ENCODE peak calls at places on chromosomes 4 and X, in ten cellular contexts. One of them, this sample, is unnamed.

GRCh38 chr4:73620115-73620792 is at the start of gene RASSF6:
- DNase-seq in lung microvascular endothelial cell: no peak
- DNase-seq in KG1: no peak
- DNase-seq in RWPE2: peak; percentile 72
- DNase-seq in neural crest cell: no peak
- DNase-seq in colonic mucosa: peak; percentile 90
- DNase-seq in endodermal cell: peak; percentile 95
- DNase-seq in MV-4-11: no peak
- DNase-seq in CMK: no peak
- DNase-seq in amniotic stem cell: no peak
- DNase-seq in this sample: peak; percentile 90

GRCh38 chr4:56296449-56296990 is 90.8 kb downstream of the AASDH start:
- DNase-seq in lung microvascular endothelial cell: no peak
- DNase-seq in KG1: no peak
- DNase-seq in RWPE2: no peak
- DNase-seq in neural crest cell: no peak
- DNase-seq in colonic mucosa: peak; percentile 34
- DNase-seq in endodermal cell: no peak
- DNase-seq in MV-4-11: no peak
- DNase-seq in CMK: peak; percentile 24
- DNase-seq in amniotic stem cell: no peak
- DNase-seq in this sample: no peak

GRCh38 chrX:19964017-19964710 is 26.7 kb downstream of the BCLAF3 start:
- DNase-seq in lung microvascular endothelial cell: no peak
- DNase-seq in KG1: no peak
- DNase-seq in RWPE2: no peak
- DNase-seq in neural crest cell: no peak
- DNase-seq in colonic mucosa: no peak
- DNase-seq in endodermal cell: no peak
- DNase-seq in MV-4-11: no peak
- DNase-seq in CMK: no peak
- DNase-seq in amniotic stem cell: no peak
- DNase-seq in this sample: no peak

GRCh38 chr4:185782523-185782922 is 29.5 kb downstream of the SORBS2 start:
- DNase-seq in lung microvascular endothelial cell: peak; percentile 53
- DNase-seq in KG1: no peak
- DNase-seq in RWPE2: no peak
- DNase-seq in neural crest cell: no peak
- DNase-seq in colonic mucosa: no peak
- DNase-seq in endodermal cell: no peak
- DNase-seq in MV-4-11: no peak
- DNase-seq in CMK: no peak
- DNase-seq in amniotic stem cell: no peak
- DNase-seq in this sample: no peak

GRCh38 chr4:95651891-95652290 is 103.1 kb upstream of the UNC5C start:
- DNase-seq in lung microvascular endothelial cell: no peak
- DNase-seq in KG1: no peak
- DNase-seq in RWPE2: no peak
- DNase-seq in neural crest cell: no peak
- DNase-seq in colonic mucosa: no peak
- DNase-seq in endodermal cell: no peak
- DNase-seq in MV-4-11: no peak
- DNase-seq in CMK: no peak
- DNase-seq in amniotic stem cell: no peak
- DNase-seq in this sample: no peak

GRCh38 chr4:89496851-89497250 is 189.3 kb upstream of the GPRIN3 start:
- DNase-seq in lung microvascular endothelial cell: peak; percentile 63
- DNase-seq in KG1: no peak
- DNase-seq in RWPE2: no peak
- DNase-seq in neural crest cell: no peak
- DNase-seq in colonic mucosa: no peak
- DNase-seq in endodermal cell: no peak
- DNase-seq in MV-4-11: no peak
- DNase-seq in CMK: no peak
- DNase-seq in amniotic stem cell: no peak
- DNase-seq in this sample: no peak

GRCh38 chrX:68842781-68843581 is 14.2 kb downstream of the EFNB1 start:
- DNase-seq in lung microvascular endothelial cell: no peak
- DNase-seq in KG1: no peak
- DNase-seq in RWPE2: no peak
- DNase-seq in neural crest cell: no peak
- DNase-seq in colonic mucosa: peak; percentile 64
- DNase-seq in endodermal cell: no peak
- DNase-seq in MV-4-11: peak; percentile 83
- DNase-seq in CMK: no peak
- DNase-seq in amniotic stem cell: no peak
- DNase-seq in this sample: no peak

GRCh38 chr4:5371415-5372190 is 320.3 kb downstream of the STK32B start:
- DNase-seq in lung microvascular endothelial cell: peak; percentile 63
- DNase-seq in KG1: no peak
- DNase-seq in RWPE2: no peak
- DNase-seq in neural crest cell: no peak
- DNase-seq in colonic mucosa: no peak
- DNase-seq in endodermal cell: no peak
- DNase-seq in MV-4-11: no peak
- DNase-seq in CMK: no peak
- DNase-seq in amniotic stem cell: peak; percentile 58
- DNase-seq in this sample: no peak

GRCh38 chr4:183436417-183436816 is 8.0 kb upstream of the CDKN2AIP start:
- DNase-seq in lung microvascular endothelial cell: no peak
- DNase-seq in KG1: no peak
- DNase-seq in RWPE2: no peak
- DNase-seq in neural crest cell: no peak
- DNase-seq in colonic mucosa: peak; percentile 16
- DNase-seq in endodermal cell: peak; percentile 75
- DNase-seq in MV-4-11: no peak
- DNase-seq in CMK: no peak
- DNase-seq in amniotic stem cell: no peak
- DNase-seq in this sample: peak; percentile 38

GRCh38 chrX:19624754-19625153 is 109.4 kb upstream of the MAP3K15 start:
- DNase-seq in lung microvascular endothelial cell: no peak
- DNase-seq in KG1: no peak
- DNase-seq in RWPE2: no peak
- DNase-seq in neural crest cell: no peak
- DNase-seq in colonic mucosa: no peak
- DNase-seq in endodermal cell: no peak
- DNase-seq in MV-4-11: peak; percentile 36
- DNase-seq in CMK: no peak
- DNase-seq in amniotic stem cell: no peak
- DNase-seq in this sample: no peak

GRCh38 chr4:26088433-26088928 is 174.5 kb downstream of the SMIM20 start:
- DNase-seq in lung microvascular endothelial cell: no peak
- DNase-seq in KG1: no peak
- DNase-seq in RWPE2: no peak
- DNase-seq in neural crest cell: no peak
- DNase-seq in colonic mucosa: no peak
- DNase-seq in endodermal cell: no peak
- DNase-seq in MV-4-11: peak; percentile 9
- DNase-seq in CMK: peak; percentile 17
- DNase-seq in amniotic stem cell: no peak
- DNase-seq in this sample: no peak

GRCh38 chrX:30971761-30972603 is 82.9 kb upstream of the TAB3 start:
- DNase-seq in lung microvascular endothelial cell: peak; percentile 31
- DNase-seq in KG1: peak; percentile 1
- DNase-seq in RWPE2: no peak
- DNase-seq in neural crest cell: peak; percentile 9
- DNase-seq in colonic mucosa: peak; percentile 24
- DNase-seq in endodermal cell: peak; percentile 66
- DNase-seq in MV-4-11: peak; percentile 33
- DNase-seq in CMK: no peak
- DNase-seq in amniotic stem cell: no peak
- DNase-seq in this sample: peak; percentile 51

GRCh38 chr4:187090401-187090800 is 366.7 kb upstream of the FAT1 start:
- DNase-seq in lung microvascular endothelial cell: no peak
- DNase-seq in KG1: no peak
- DNase-seq in RWPE2: no peak
- DNase-seq in neural crest cell: no peak
- DNase-seq in colonic mucosa: no peak
- DNase-seq in endodermal cell: no peak
- DNase-seq in MV-4-11: no peak
- DNase-seq in CMK: no peak
- DNase-seq in amniotic stem cell: no peak
- DNase-seq in this sample: no peak

GRCh38 chrX:66625525-66625924 is 13.4 kb downstream of the EDA2R start:
- DNase-seq in lung microvascular endothelial cell: no peak
- DNase-seq in KG1: no peak
- DNase-seq in RWPE2: no peak
- DNase-seq in neural crest cell: no peak
- DNase-seq in colonic mucosa: no peak
- DNase-seq in endodermal cell: no peak
- DNase-seq in MV-4-11: no peak
- DNase-seq in CMK: no peak
- DNase-seq in amniotic stem cell: no peak
- DNase-seq in this sample: no peak

GRCh38 chr4:77581724-77582123 is 23.9 kb upstream of the CXCL13 start:
- DNase-seq in lung microvascular endothelial cell: no peak
- DNase-seq in KG1: no peak
- DNase-seq in RWPE2: no peak
- DNase-seq in neural crest cell: no peak
- DNase-seq in colonic mucosa: no peak
- DNase-seq in endodermal cell: no peak
- DNase-seq in MV-4-11: no peak
- DNase-seq in CMK: no peak
- DNase-seq in amniotic stem cell: no peak
- DNase-seq in this sample: no peak

GRCh38 chr4:122643257-122643656 is 22.4 kb upstream of the IL21 start:
- DNase-seq in lung microvascular endothelial cell: no peak
- DNase-seq in KG1: no peak
- DNase-seq in RWPE2: no peak
- DNase-seq in neural crest cell: no peak
- DNase-seq in colonic mucosa: no peak
- DNase-seq in endodermal cell: no peak
- DNase-seq in MV-4-11: no peak
- DNase-seq in CMK: no peak
- DNase-seq in amniotic stem cell: no peak
- DNase-seq in this sample: no peak

GRCh38 chrX:42585842-42586621 is 191.9 kb downstream of the PPP1R2C start:
- DNase-seq in lung microvascular endothelial cell: peak; percentile 10
- DNase-seq in KG1: no peak
- DNase-seq in RWPE2: no peak
- DNase-seq in neural crest cell: no peak
- DNase-seq in colonic mucosa: no peak
- DNase-seq in endodermal cell: no peak
- DNase-seq in MV-4-11: no peak
- DNase-seq in CMK: no peak
- DNase-seq in amniotic stem cell: no peak
- DNase-seq in this sample: no peak

GRCh38 chr4:22515888-22516541 is at the start of gene ADGRA3:
- DNase-seq in lung microvascular endothelial cell: peak; percentile 71
- DNase-seq in KG1: no peak
- DNase-seq in RWPE2: peak; percentile 62
- DNase-seq in neural crest cell: peak; percentile 69
- DNase-seq in colonic mucosa: peak; percentile 70
- DNase-seq in endodermal cell: peak; percentile 92
- DNase-seq in MV-4-11: peak; percentile 11
- DNase-seq in CMK: no peak
- DNase-seq in amniotic stem cell: peak; percentile 39
- DNase-seq in this sample: peak; percentile 78

GRCh38 chr4:67885727-67886126 is 1.9 kb upstream of the TMPRSS11D start:
- DNase-seq in lung microvascular endothelial cell: peak; percentile 57
- DNase-seq in KG1: no peak
- DNase-seq in RWPE2: peak; percentile 77
- DNase-seq in neural crest cell: no peak
- DNase-seq in colonic mucosa: no peak
- DNase-seq in endodermal cell: no peak
- DNase-seq in MV-4-11: no peak
- DNase-seq in CMK: no peak
- DNase-seq in amniotic stem cell: peak; percentile 89
- DNase-seq in this sample: no peak

GRCh38 chr4:48653217-48654014 is 126.7 kb downstream of the FRYL start:
- DNase-seq in lung microvascular endothelial cell: peak; percentile 48
- DNase-seq in KG1: no peak
- DNase-seq in RWPE2: no peak
- DNase-seq in neural crest cell: peak; percentile 5
- DNase-seq in colonic mucosa: peak; percentile 54
- DNase-seq in endodermal cell: peak; percentile 66
- DNase-seq in MV-4-11: peak; percentile 30
- DNase-seq in CMK: no peak
- DNase-seq in amniotic stem cell: no peak
- DNase-seq in this sample: peak; percentile 37

GRCh38 chr4:78079701-78080430 is 22.7 kb downstream of the FRAS1 start:
- DNase-seq in lung microvascular endothelial cell: no peak
- DNase-seq in KG1: no peak
- DNase-seq in RWPE2: no peak
- DNase-seq in neural crest cell: no peak
- DNase-seq in colonic mucosa: no peak
- DNase-seq in endodermal cell: no peak
- DNase-seq in MV-4-11: no peak
- DNase-seq in CMK: no peak
- DNase-seq in amniotic stem cell: no peak
- DNase-seq in this sample: no peak

GRCh38 chr4:127778102-127778501 is 4.0 kb upstream of the HSPA4L start:
- DNase-seq in lung microvascular endothelial cell: no peak
- DNase-seq in KG1: no peak
- DNase-seq in RWPE2: no peak
- DNase-seq in neural crest cell: no peak
- DNase-seq in colonic mucosa: no peak
- DNase-seq in endodermal cell: no peak
- DNase-seq in MV-4-11: no peak
- DNase-seq in CMK: no peak
- DNase-seq in amniotic stem cell: no peak
- DNase-seq in this sample: no peak

GRCh38 chrX:39654183-39654925 is 443.4 kb downstream of the BCOR start:
- DNase-seq in lung microvascular endothelial cell: no peak
- DNase-seq in KG1: no peak
- DNase-seq in RWPE2: no peak
- DNase-seq in neural crest cell: no peak
- DNase-seq in colonic mucosa: no peak
- DNase-seq in endodermal cell: peak; percentile 75
- DNase-seq in MV-4-11: no peak
- DNase-seq in CMK: no peak
- DNase-seq in amniotic stem cell: no peak
- DNase-seq in this sample: peak; percentile 46

GRCh38 chr4:7007944-7008343 is 35.2 kb upstream of the TADA2B start:
- DNase-seq in lung microvascular endothelial cell: peak; percentile 57
- DNase-seq in KG1: no peak
- DNase-seq in RWPE2: no peak
- DNase-seq in neural crest cell: no peak
- DNase-seq in colonic mucosa: no peak
- DNase-seq in endodermal cell: peak; percentile 67
- DNase-seq in MV-4-11: no peak
- DNase-seq in CMK: no peak
- DNase-seq in amniotic stem cell: no peak
- DNase-seq in this sample: peak; percentile 73

GRCh38 chr4:93776386-93777080 is 52.0 kb upstream of the ATOH1 start:
- DNase-seq in lung microvascular endothelial cell: peak; percentile 21
- DNase-seq in KG1: no peak
- DNase-seq in RWPE2: no peak
- DNase-seq in neural crest cell: no peak
- DNase-seq in colonic mucosa: no peak
- DNase-seq in endodermal cell: no peak
- DNase-seq in MV-4-11: no peak
- DNase-seq in CMK: no peak
- DNase-seq in amniotic stem cell: no peak
- DNase-seq in this sample: no peak

GRCh38 chr4:64771149-64771548 is 361.9 kb upstream of the TECRL start:
- DNase-seq in lung microvascular endothelial cell: no peak
- DNase-seq in KG1: no peak
- DNase-seq in RWPE2: no peak
- DNase-seq in neural crest cell: no peak
- DNase-seq in colonic mucosa: no peak
- DNase-seq in endodermal cell: no peak
- DNase-seq in MV-4-11: no peak
- DNase-seq in CMK: no peak
- DNase-seq in amniotic stem cell: no peak
- DNase-seq in this sample: no peak

GRCh38 chr4:121728066-121728465 is 31.3 kb upstream of the ANXA5 start:
- DNase-seq in lung microvascular endothelial cell: peak; percentile 7
- DNase-seq in KG1: no peak
- DNase-seq in RWPE2: no peak
- DNase-seq in neural crest cell: no peak
- DNase-seq in colonic mucosa: no peak
- DNase-seq in endodermal cell: no peak
- DNase-seq in MV-4-11: no peak
- DNase-seq in CMK: no peak
- DNase-seq in amniotic stem cell: peak; percentile 40
- DNase-seq in this sample: no peak